ENCODE peak calls at places on chromosomes 4 and X, in four cellular contexts. A is adrenal gland, R is heart left ventricle, W is sigmoid colon. M is an unnamed sample. For H3K36me3, the result is how much of the 10 kb centered on the place peaks cover.

GRCh38 chr4:142315999-142316398 is 530.1 kb downstream of the INPP4B start:
- DNase-seq in W (no peak), R (no peak), A (no peak), M (no peak)

GRCh38 chrX:108217877-108218276 is 126.3 kb downstream of the ATG4A start:
- DNase-seq in A (no peak), R (peak), W (no peak), M (no peak)

GRCh38 chr4:71212216-71212615 is 126.6 kb upstream of the SLC4A4 start:
- DNase-seq in W (no peak), R (no peak), A (no peak), M (no peak)

GRCh38 chr4:177964693-177965168 is 522.5 kb upstream of the AGA start:
- DNase-seq in A (no peak), W (no peak), R (no peak), M (no peak)

GRCh38 chr4:53744446-53745160 is 153.3 kb upstream of the LNX1 start:
- DNase-seq in R (no peak), A (no peak), W (no peak), M (no peak)

GRCh38 chr4:88244821-88245579 is 39.4 kb downstream of the PPM1K start:
- DNase-seq in W (no peak), R (no peak), A (no peak), M (no peak)

GRCh38 chr4:3300198-3300671 is 7.4 kb downstream of the RGS12 start:
- DNase-seq in W (no peak), R (no peak), A (peak), M (no peak)

GRCh38 chr4:64581422-64581821 is 172.2 kb upstream of the TECRL start:
- DNase-seq in R (no peak), W (no peak), A (no peak), M (peak)

GRCh38 chrX:44432641-44433040 is 89.2 kb upstream of the EFHC2 start:
- DNase-seq in A (no peak), W (no peak), R (no peak), M (peak)

GRCh38 chr4:18934197-18934596 is 912.6 kb upstream of the LCORL start:
- DNase-seq in W (no peak), R (no peak), A (no peak), M (peak)

GRCh38 chrX:53089224-53089842 is 4.6 kb upstream of the KANTR start:
- DNase-seq in R (peak), W (peak), A (no peak), M (peak)

GRCh38 chrX:114267127-114267526 is 316.8 kb upstream of the HTR2C start:
- DNase-seq in W (no peak), A (no peak), R (no peak), M (peak)

GRCh38 chrX:110204986-110205385 is 112.9 kb downstream of the AMMECR1 start:
- DNase-seq in W (no peak), R (no peak), A (no peak), M (peak)

GRCh38 chr4:44738615-44739014 is 12.3 kb upstream of the GNPDA2 start:
- DNase-seq in W (no peak), A (no peak), R (no peak), M (no peak)

GRCh38 chrX:140762061-140762460 is 52.5 kb downstream of the LINC00632 start:
- DNase-seq in W (peak), R (peak), A (peak), M (peak)

GRCh38 chrX:38312436-38312835 is 14.9 kb downstream of the RPGR start:
- DNase-seq in A (no peak), R (no peak), W (no peak), M (peak)

GRCh38 chr4:101853691-101854090 is 63.2 kb downstream of the BANK1 start:
- DNase-seq in A (no peak), W (no peak), R (no peak), M (no peak)

GRCh38 chrX:136866337-136867095 is 14.0 kb downstream of the RBMX start:
- DNase-seq in W (no peak), R (no peak), A (no peak), M (no peak)

GRCh38 chrX:80174925-80175574 is 160.5 kb downstream of the TBX22 start:
- DNase-seq in W (peak), R (peak), A (peak), M (no peak)

GRCh38 chr4:153934689-153935017 is 145.8 kb upstream of the SFRP2 start:
- DNase-seq in A (no peak), W (no peak), R (no peak), M (no peak)

GRCh38 chr4:77248805-77249204 is 91.8 kb downstream of the CCNG2 start:
- DNase-seq in W (no peak), A (no peak), R (no peak), M (no peak)

GRCh38 chr4:1209821-1210220 is 37.4 kb upstream of the SPON2 start:
- DNase-seq in W (peak), R (peak), A (no peak), M (no peak)

GRCh38 chrX:24369816-24370215 is 9.4 kb downstream of the SUPT20HL1 start:
- DNase-seq in W (no peak), A (no peak), R (no peak), M (no peak)

GRCh38 chr4:118993329-118993728 is 104.7 kb downstream of the SYNPO2 start:
- DNase-seq in R (no peak), W (no peak), A (no peak), M (no peak)

GRCh38 chrX:20265726-20266681 is 705 bp downstream of the RPS6KA3 start:
- DNase-seq in R (peak), W (peak), A (peak), M (no peak)

GRCh38 chrX:71622347-71623104 is 4.2 kb upstream of the CXCR3 start:
- DNase-seq in R (peak), A (peak), W (peak), M (peak)

GRCh38 chr4:24970635-24971034 is 57.8 kb upstream of the CCDC149 start:
- DNase-seq in W (no peak), A (no peak), R (no peak), M (no peak)

GRCh38 chr4:128068927-128069326 is 7.8 kb downstream of the LARP1B start:
- DNase-seq in A (no peak), W (no peak), R (no peak), M (peak)

GRCh38 chrX:109732319-109732779 is 708 bp downstream of the ACSL4 start:
- DNase-seq in R (no peak), W (no peak), A (no peak), M (peak)

GRCh38 chr4:121597346-121597934 is 99.3 kb downstream of the ANXA5 start:
- DNase-seq in A (no peak), W (no peak), R (no peak), M (peak)

GRCh38 chrX:14028473-14028872 is 1.2 kb downstream of the GEMIN8 start:
- DNase-seq in A (no peak), R (no peak), W (no peak), M (no peak)

GRCh38 chr4:137960371-137961050 is 281.6 kb downstream of the SLC7A11 start:
- DNase-seq in R (no peak), A (no peak), W (no peak), M (peak)

GRCh38 chrX:77793950-77794349 is 7.9 kb upstream of the ATRX start:
- DNase-seq in R (no peak), W (no peak), A (no peak), M (peak)

GRCh38 chrX:12580548-12580947 is 210.7 kb upstream of the PRPS2 start:
- DNase-seq in R (no peak), A (no peak), W (no peak), M (peak)

GRCh38 chr4:94548571-94548970 is 96.8 kb downstream of the PDLIM5 start:
- DNase-seq in R (peak), W (no peak), A (no peak), M (peak)

GRCh38 chr4:53512608-53513007 is 78.7 kb downstream of the LNX1 start:
- DNase-seq in A (no peak), W (no peak), R (no peak), M (no peak)

GRCh38 chr4:5050520-5050955 is 742 bp upstream of the STK32B start:
- DNase-seq in A (peak), W (peak), R (peak), M (peak)

GRCh38 chr4:87108142-87108546 is 112.3 kb downstream of the KLHL8 start:
- DNase-seq in A (peak), R (peak), W (peak), M (peak)

DNA sequence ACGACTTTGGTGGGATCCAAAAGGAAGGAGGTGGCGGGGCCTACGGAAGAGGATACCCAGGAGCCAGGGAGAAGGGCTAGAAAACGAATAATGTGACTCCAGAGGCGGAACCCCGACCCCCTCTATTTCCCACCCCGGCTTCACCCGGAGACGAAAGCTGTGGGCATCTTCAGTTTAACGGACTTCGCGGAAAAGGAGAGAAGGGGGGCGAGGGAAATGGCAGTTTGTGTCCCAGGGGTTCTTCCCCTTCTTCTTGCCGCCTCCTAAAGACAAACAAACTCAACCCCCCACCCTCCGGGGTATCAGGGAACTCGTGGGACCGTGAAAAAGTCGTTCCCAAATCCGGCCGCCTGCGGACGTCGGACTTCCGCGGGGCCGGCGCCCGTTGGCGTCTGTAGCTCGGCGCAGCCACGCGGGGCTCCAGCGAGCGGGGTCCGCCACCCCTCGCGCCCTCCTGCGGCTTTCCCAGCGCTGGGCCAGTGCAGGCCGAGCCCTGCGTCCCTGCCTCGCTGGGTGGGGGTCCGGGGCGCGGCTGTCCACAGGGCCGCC is 3.6 kb upstream of the LEF1 start:
- DNase-seq in R (peak), A (peak), W (no peak), M (no peak)
- TF ChIP-seq CTCF in R (no peak), A (peak), W (no peak), M (no peak)

DNA sequence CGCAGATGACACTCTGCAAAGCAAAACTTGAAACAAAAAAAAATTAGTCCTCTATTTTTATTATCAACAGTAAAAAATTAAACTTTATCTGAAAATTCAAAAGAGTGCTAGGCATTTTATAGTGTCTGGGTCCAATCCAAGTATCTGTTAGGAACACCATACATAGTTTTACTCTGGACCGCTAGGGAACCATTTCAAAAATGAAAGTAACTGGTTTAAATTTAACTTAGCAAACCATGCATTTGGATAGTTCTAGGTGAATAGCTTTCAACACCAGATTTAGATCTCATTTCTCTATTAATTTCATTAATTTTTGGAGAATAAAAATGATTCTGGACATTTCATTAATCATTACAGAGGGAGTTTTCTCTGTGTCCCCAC is 1.2 kb downstream of the KLKB1 start:
- DNase-seq in A (no peak), R (no peak), W (no peak), M (no peak)
- H3K4me3 ChIP-seq in A (no peak), R (peak), W (peak), M (no peak)

DNA sequence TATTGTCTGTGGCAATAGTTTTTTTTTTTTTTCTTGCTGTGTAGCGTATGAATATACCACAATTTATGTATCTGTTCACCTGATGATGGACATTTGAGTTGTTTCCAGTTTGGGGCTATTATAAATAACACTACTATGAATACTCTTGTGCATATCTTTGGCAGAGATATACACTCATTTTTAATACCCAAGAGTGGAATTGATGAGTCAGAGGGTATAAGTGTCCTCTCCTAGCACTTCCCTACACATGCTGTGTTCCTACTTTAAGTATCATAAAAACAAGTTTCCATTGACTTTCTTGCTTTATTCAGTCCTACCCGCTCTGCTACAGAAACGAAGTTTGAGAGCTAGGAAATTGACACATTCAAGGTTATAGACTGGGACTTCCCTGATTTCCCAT is 39.8 kb downstream of the XIAP start:
- DNase-seq in W (no peak), A (no peak), R (no peak), M (peak)
- H3K36me3 ChIP-seq in W (under half), A (under half), R (under half), M (under half)

GRCh38 chr4:89561051-89561450 is 253.5 kb upstream of the GPRIN3 start:
- DNase-seq in R (no peak), W (no peak), A (no peak), M (no peak)
- TF ChIP-seq CTCF in R (no peak), W (no peak), A (no peak), M (no peak)

M was measured in bronchial epithelial cell.